ENCODE peak calls at places on chromosome 7, in four cellular contexts. O, Z, R and N are unnamed samples.

GRCh38 chr7:76409537-76409936 is at the start of gene SSC4D:
- DNase-seq in Z (no peak), O (no peak), R (no peak), N (no peak)

GRCh38 chr7:127017196-127017595 is 235.5 kb downstream of the GRM8 start:
- DNase-seq in Z (no peak), R (no peak), O (no peak), N (no peak)

GRCh38 chr7:158097511-158098124 is 490.0 kb downstream of the PTPRN2 start:
- DNase-seq in R (no peak), Z (no peak), O (no peak), N (no peak)

GRCh38 chr7:151440799-151441443 is 980 bp upstream of the CRYGN start:
- DNase-seq in Z (no peak), R (no peak), O (no peak), N (no peak)

GRCh38 chr7:26555971-26556830 is 264.5 kb downstream of the SNX10 start:
- DNase-seq in Z (no peak), O (no peak), R (no peak), N (no peak)

GRCh38 chr7:151233111-151233701 is 923 bp downstream of the CHPF2 start:
- DNase-seq in R (peak), O (no peak), Z (peak), N (peak)

GRCh38 chr7:155882596-155882995 is 70.3 kb upstream of the SHH start:
- DNase-seq in Z (no peak), R (no peak), O (no peak), N (no peak)

GRCh38 chr7:77685219-77685618 is 11.0 kb upstream of the RSBN1L start:
- DNase-seq in R (no peak), O (peak), Z (no peak), N (no peak)

GRCh38 chr7:69510114-69510513 is 88.2 kb upstream of the AUTS2 start:
- DNase-seq in O (no peak), R (no peak), Z (no peak), N (no peak)

GRCh38 chr7:129561677-129562424 is 49.7 kb upstream of the NRF1 start:
- DNase-seq in R (no peak), Z (no peak), O (no peak), N (no peak)

GRCh38 chr7:27091936-27092752 is 3.7 kb downstream of the HOXA1 start:
- DNase-seq in O (no peak), R (no peak), Z (no peak), N (no peak)

GRCh38 chr7:105487559-105488218 is 34.4 kb downstream of the PUS7 start:
- DNase-seq in R (no peak), O (peak), Z (no peak), N (peak)

GRCh38 chr7:134462337-134462925 is 3.5 kb upstream of the AKR1B1 start:
- DNase-seq in Z (no peak), O (no peak), R (no peak), N (peak)

GRCh38 chr7:135342887-135343286 is 109.2 kb downstream of the STRA8 start:
- DNase-seq in O (no peak), R (no peak), Z (no peak), N (no peak)

GRCh38 chr7:69640216-69640615 is 41.9 kb downstream of the AUTS2 start:
- DNase-seq in Z (no peak), R (no peak), O (no peak), N (no peak)

GRCh38 chr7:105127179-105127578 is 113.2 kb downstream of the KMT2E start:
- DNase-seq in R (no peak), Z (no peak), O (no peak), N (no peak)

GRCh38 chr7:109386959-109387358 is 817.3 kb downstream of the DNAJB9 start:
- DNase-seq in Z (no peak), R (no peak), O (no peak), N (no peak)

GRCh38 chr7:33091641-33092191 is 17.5 kb downstream of the RP9 start:
- DNase-seq in R (no peak), Z (no peak), O (no peak), N (no peak)
- TF ChIP-seq CTCF in R (no peak), Z (no peak), O (no peak), N (no peak)

DNA sequence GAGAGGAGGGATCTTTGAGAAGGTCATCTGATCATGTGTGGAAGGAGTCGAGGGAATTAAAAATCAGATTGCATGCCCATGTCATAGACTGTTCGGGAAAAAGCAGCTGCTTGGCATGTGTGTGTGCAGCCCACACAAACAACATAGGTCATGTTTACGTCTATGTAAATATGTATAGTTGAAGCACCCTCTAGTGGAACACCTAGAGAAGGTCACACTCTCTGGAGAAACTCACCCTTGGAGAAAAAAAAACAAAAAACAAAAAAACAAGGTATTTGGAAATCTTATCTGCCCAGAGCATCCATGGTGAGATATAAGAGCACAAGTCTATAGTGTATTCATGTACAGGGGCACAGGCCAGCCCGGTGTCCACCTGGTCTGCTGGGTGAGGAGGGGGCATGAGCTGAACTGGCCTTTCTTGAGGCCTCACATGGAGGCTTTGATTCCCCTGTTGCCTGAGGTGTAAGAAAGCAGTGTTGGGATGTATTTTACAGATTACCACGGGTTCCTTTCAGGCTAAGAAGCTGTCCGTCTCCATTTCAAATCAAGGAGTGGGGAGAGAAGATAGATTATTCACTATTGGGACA is 98.0 kb downstream of the NPY start:
- DNase-seq in R (no peak), Z (no peak), O (no peak), N (peak)
- TF ChIP-seq CTCF in R (no peak), Z (peak), O (peak), N (peak)

GRCh38 chr7:152859781-152860191 is 100.2 kb downstream of the ACTR3B start:
- DNase-seq in Z (no peak), O (no peak), R (no peak), N (no peak)
- TF ChIP-seq CTCF in Z (no peak), O (peak), R (no peak), N (peak)

GRCh38 chr7:103425177-103425576 is 20.8 kb downstream of the SLC26A5 start:
- DNase-seq in R (no peak), O (no peak), Z (no peak), N (no peak)
- TF ChIP-seq CTCF in R (no peak), O (no peak), Z (no peak), N (no peak)

DNA sequence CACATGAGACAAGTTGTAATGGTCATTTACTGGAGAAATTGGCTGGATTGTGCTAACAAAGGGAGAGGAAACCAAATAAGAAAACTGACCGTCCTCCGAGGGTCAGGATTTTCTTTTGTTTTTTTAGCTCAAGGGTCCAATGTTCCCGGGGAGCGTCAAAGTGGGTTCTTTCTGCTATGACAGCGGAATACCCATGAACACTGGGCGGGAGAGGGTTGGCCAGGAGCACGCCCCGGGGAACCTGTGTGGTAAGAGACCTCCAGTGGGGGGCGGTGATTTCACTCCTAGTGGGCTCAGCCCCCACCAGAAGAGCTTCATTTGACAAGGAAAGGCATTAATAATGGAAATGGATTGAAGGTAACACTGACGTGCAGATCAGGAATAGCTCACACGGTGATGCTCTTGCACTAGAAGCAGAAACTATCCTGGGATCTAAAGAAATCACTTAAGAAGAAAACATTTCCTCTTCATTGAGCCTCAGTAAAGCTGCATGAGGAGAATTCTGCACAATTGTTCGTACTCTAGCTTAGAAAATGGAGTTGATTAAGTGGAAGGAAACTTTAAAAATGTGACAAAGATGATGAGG is 627.0 kb downstream of the SUGCT start:
- DNase-seq in R (no peak), Z (no peak), O (no peak), N (no peak)
- TF ChIP-seq CTCF in R (no peak), Z (no peak), O (no peak), N (peak)